ENCODE peak calls at places on chromosomes 13 and 19, in nine cellular contexts. U is germinal center; F is T-cell; A is nephron progenitor cell; M is left lung; I is activated CD8-positive, alpha-beta T cell treated with anti-CD3 and anti-CD28 coated beads, Interleukin-2, amount 10 ng/mL, durations not matched to agents 7 days and 5 days; P is left ventricle myocardium inferior; W is body of pancreas; O is HFFc6. J is an unnamed sample.

GRCh38 chr19:4149518-4150288 is 3.7 kb upstream of the CREB3L3 start:
- DNase-seq in U (no peak), F (no peak), A (no peak), M (no peak), I (no peak), P (no peak), W (peak; percentile 43), O (no peak), J (no peak)

GRCh38 chr13:22454586-22454985 is 726.2 kb upstream of the SGCG start:
- DNase-seq in U (no peak), F (no peak), A (peak; percentile 11), M (no peak), I (no peak), P (no peak), W (no peak), O (no peak), J (no peak)

GRCh38 chr19:17183271-17183757 is 31.8 kb upstream of the USE1 start:
- DNase-seq in U (peak; percentile 22), F (no peak), A (no peak), M (no peak), I (peak; percentile 50), P (no peak), W (no peak), O (no peak), J (no peak)

GRCh38 chr13:44648392-44649117 is 72.4 kb upstream of the TSC22D1 start:
- DNase-seq in U (no peak), F (no peak), A (no peak), M (no peak), I (no peak), P (no peak), W (peak; percentile 23), O (no peak), J (peak; percentile 17)

GRCh38 chr19:16339361-16339725 is 14.7 kb downstream of the KLF2 start:
- DNase-seq in U (no peak), F (no peak), A (no peak), M (no peak), I (no peak), P (no peak), W (no peak), O (no peak), J (no peak)

GRCh38 chr19:55526216-55527196 is 10.4 kb downstream of the SBK2 start:
- DNase-seq in U (no peak), F (no peak), A (peak; percentile 48), M (no peak), I (no peak), P (peak; percentile 82), W (peak; percentile 79), O (peak; percentile 51), J (peak; percentile 63)

GRCh38 chr19:32976223-32976805 is 4.3 kb downstream of the FAAP24 start:
- DNase-seq in U (peak; percentile 55), F (peak; percentile 24), A (peak; percentile 78), M (no peak), I (peak; percentile 86), P (peak; percentile 69), W (peak; percentile 70), O (peak; percentile 46), J (peak; percentile 81)

GRCh38 chr13:19561585-19561984 is 253 bp upstream of the TPTE2 start:
- DNase-seq in U (no peak), F (no peak), A (no peak), M (peak; percentile 69), I (no peak), P (no peak), W (no peak), O (no peak), J (no peak)

GRCh38 chr13:60759499-60759898 is 362.5 kb downstream of the TDRD3 start:
- DNase-seq in U (no peak), F (no peak), A (no peak), M (no peak), I (no peak), P (no peak), W (peak; percentile 30), O (no peak), J (peak; percentile 93)

GRCh38 chr13:77720988-77721387 is 23.5 kb downstream of the SLAIN1 start:
- DNase-seq in U (no peak), F (no peak), A (no peak), M (no peak), I (no peak), P (no peak), W (no peak), O (no peak), J (no peak)

GRCh38 chr13:49683489-49683888 is 7.8 kb downstream of the EBPL start:
- DNase-seq in U (no peak), F (no peak), A (no peak), M (no peak), I (no peak), P (no peak), W (no peak), O (no peak), J (no peak)

GRCh38 chr19:10503002-10503789 is at the start of gene KEAP1:
- DNase-seq in U (peak; percentile 53), F (no peak), A (peak; percentile 55), M (peak; percentile 87), I (peak; percentile 51), P (peak; percentile 45), W (peak; percentile 28), O (no peak), J (peak; percentile 53)